ENCODE peak calls at places on chromosomes 16 and 17, in five cellular contexts. One of them, this sample, is unnamed.

GRCh38 chr17:78120971-78121800 is 7.4 kb downstream of the TMC6 start:
- DNase-seq in small intestine: peak; percentile 56
- DNase-seq in neural progenitor cell: no peak
- DNase-seq in T47D: no peak
- DNase-seq in mesothelial cell of epicardium: no peak
- DNase-seq in this sample: no peak

GRCh38 chr16:24046442-24046841 is 209.7 kb upstream of the CACNG3 start:
- DNase-seq in neural progenitor cell: peak; percentile 64
- DNase-seq in mesothelial cell of epicardium: no peak
- DNase-seq in small intestine: no peak
- DNase-seq in T47D: no peak
- DNase-seq in this sample: no peak

GRCh38 chr16:19840524-19841110 is 44.0 kb downstream of the GPRC5B start:
- DNase-seq in neural progenitor cell: no peak
- DNase-seq in mesothelial cell of epicardium: no peak
- DNase-seq in T47D: no peak
- DNase-seq in small intestine: no peak
- DNase-seq in this sample: no peak

GRCh38 chr16:66510711-66511614 is 39.0 kb downstream of the TK2 start:
- DNase-seq in small intestine: no peak
- DNase-seq in T47D: no peak
- DNase-seq in mesothelial cell of epicardium: no peak
- DNase-seq in neural progenitor cell: peak; percentile 22
- DNase-seq in this sample: no peak

GRCh38 chr16:29806096-29806579 is at the start of gene MAZ:
- DNase-seq in mesothelial cell of epicardium: no peak
- DNase-seq in T47D: no peak
- DNase-seq in small intestine: no peak
- DNase-seq in neural progenitor cell: no peak
- DNase-seq in this sample: no peak

GRCh38 chr17:28983286-28984240 is 22.3 kb downstream of the SEZ6 start:
- DNase-seq in neural progenitor cell: no peak
- DNase-seq in small intestine: no peak
- DNase-seq in T47D: no peak
- DNase-seq in mesothelial cell of epicardium: no peak
- DNase-seq in this sample: no peak

GRCh38 chr16:81940781-81941560 is 70.3 kb downstream of the SDR42E1 start:
- DNase-seq in small intestine: peak; percentile 60
- DNase-seq in T47D: peak; percentile 52
- DNase-seq in mesothelial cell of epicardium: no peak
- DNase-seq in neural progenitor cell: peak; percentile 16
- DNase-seq in this sample: no peak

GRCh38 chr16:48720266-48720665 is 110.3 kb upstream of the N4BP1 start:
- DNase-seq in mesothelial cell of epicardium: no peak
- DNase-seq in small intestine: no peak
- DNase-seq in T47D: peak; percentile 15
- DNase-seq in neural progenitor cell: peak; percentile 87
- DNase-seq in this sample: no peak

GRCh38 chr17:28071179-28071578 is 28.7 kb downstream of the NLK start:
- DNase-seq in T47D: no peak
- DNase-seq in neural progenitor cell: no peak
- DNase-seq in small intestine: no peak
- DNase-seq in mesothelial cell of epicardium: no peak
- DNase-seq in this sample: no peak

GRCh38 chr17:77696720-77697460 is 261.6 kb upstream of the TNRC6C start:
- DNase-seq in mesothelial cell of epicardium: no peak
- DNase-seq in neural progenitor cell: no peak
- DNase-seq in T47D: no peak
- DNase-seq in small intestine: no peak
- DNase-seq in this sample: no peak

GRCh38 chr16:22659933-22660332 is 149.2 kb downstream of the NPIPB5 start:
- DNase-seq in small intestine: no peak
- DNase-seq in T47D: no peak
- DNase-seq in neural progenitor cell: no peak
- DNase-seq in mesothelial cell of epicardium: no peak
- DNase-seq in this sample: peak; percentile 43

GRCh38 chr17:27747462-27748359 is 52.6 kb downstream of the NOS2 start:
- DNase-seq in mesothelial cell of epicardium: no peak
- DNase-seq in T47D: no peak
- DNase-seq in small intestine: no peak
- DNase-seq in neural progenitor cell: peak; percentile 31
- DNase-seq in this sample: peak; percentile 12

GRCh38 chr17:46141645-46142044 is 51.6 kb downstream of the KANSL1 start:
- DNase-seq in T47D: no peak
- DNase-seq in neural progenitor cell: no peak
- DNase-seq in small intestine: no peak
- DNase-seq in mesothelial cell of epicardium: no peak
- DNase-seq in this sample: no peak

GRCh38 chr16:49431040-49431439 is 57.4 kb downstream of the C16orf78 start:
- DNase-seq in T47D: no peak
- DNase-seq in neural progenitor cell: no peak
- DNase-seq in mesothelial cell of epicardium: no peak
- DNase-seq in small intestine: no peak
- DNase-seq in this sample: no peak

GRCh38 chr17:17151541-17151940 is 54.6 kb downstream of the PLD6 start:
- DNase-seq in neural progenitor cell: no peak
- DNase-seq in T47D: no peak
- DNase-seq in small intestine: no peak
- DNase-seq in mesothelial cell of epicardium: no peak
- DNase-seq in this sample: no peak

GRCh38 chr17:54900457-54901229 is at the start of gene TOM1L1:
- DNase-seq in mesothelial cell of epicardium: peak; percentile 42
- DNase-seq in T47D: peak; percentile 92
- DNase-seq in neural progenitor cell: peak; percentile 93
- DNase-seq in small intestine: peak; percentile 94
- DNase-seq in this sample: peak; percentile 87

GRCh38 chr17:9557356-9557755 is 18.3 kb downstream of the STX8 start:
- DNase-seq in T47D: no peak
- DNase-seq in neural progenitor cell: no peak
- DNase-seq in mesothelial cell of epicardium: no peak
- DNase-seq in small intestine: no peak
- DNase-seq in this sample: no peak

GRCh38 chr16:626787-627457 is 3.9 kb upstream of the WFIKKN1 start:
- DNase-seq in small intestine: no peak
- DNase-seq in neural progenitor cell: no peak
- DNase-seq in mesothelial cell of epicardium: no peak
- DNase-seq in T47D: no peak
- DNase-seq in this sample: no peak

GRCh38 chr17:62064029-62064790 is 868 bp downstream of the MED13 start:
- DNase-seq in small intestine: peak; percentile 65
- DNase-seq in neural progenitor cell: no peak
- DNase-seq in mesothelial cell of epicardium: no peak
- DNase-seq in T47D: peak; percentile 56
- DNase-seq in this sample: no peak